ENCODE peak calls at places on chromosomes 3 and 15, in four cellular contexts. One of them, this sample, is unnamed.

GRCh38 chr3:63914312-63914711 is 2.1 kb upstream of the SCAANT1 start:
- DNase-seq in Caco-2: no peak
- DNase-seq in CD8-positive, alpha-beta memory T cell: no peak
- DNase-seq in heart left ventricle: no peak
- DNase-seq in this sample: no peak

GRCh38 chr3:122727766-122728165 is 47.1 kb downstream of the PARP14 start:
- DNase-seq in CD8-positive, alpha-beta memory T cell: no peak
- DNase-seq in heart left ventricle: no peak
- DNase-seq in Caco-2: no peak
- DNase-seq in this sample: no peak

GRCh38 chr15:29860872-29861271 is 38.6 kb upstream of the TJP1 start:
- DNase-seq in Caco-2: no peak
- DNase-seq in CD8-positive, alpha-beta memory T cell: no peak
- DNase-seq in heart left ventricle: no peak
- DNase-seq in this sample: no peak

GRCh38 chr15:100383302-100384107 is 41.7 kb upstream of the ADAMTS17 start:
- DNase-seq in CD8-positive, alpha-beta memory T cell: peak; percentile 49
- DNase-seq in heart left ventricle: no peak
- DNase-seq in Caco-2: peak; percentile 47
- DNase-seq in this sample: peak; percentile 41

GRCh38 chr3:167830007-167830406 is 94.5 kb downstream of the SERPINI1 start:
- DNase-seq in heart left ventricle: no peak
- DNase-seq in CD8-positive, alpha-beta memory T cell: no peak
- DNase-seq in Caco-2: no peak
- DNase-seq in this sample: no peak

GRCh38 chr3:194109192-194109863 is 26.6 kb upstream of the HES1 start:
- DNase-seq in heart left ventricle: no peak
- DNase-seq in Caco-2: no peak
- DNase-seq in CD8-positive, alpha-beta memory T cell: no peak
- DNase-seq in this sample: no peak

GRCh38 chr3:52088445-52089367 is 32.3 kb upstream of the DUSP7 start:
- DNase-seq in heart left ventricle: no peak
- DNase-seq in Caco-2: no peak
- DNase-seq in CD8-positive, alpha-beta memory T cell: no peak
- DNase-seq in this sample: peak; percentile 22

GRCh38 chr3:115350606-115351005 is 203.5 kb upstream of the ZBTB20 start:
- DNase-seq in Caco-2: no peak
- DNase-seq in CD8-positive, alpha-beta memory T cell: no peak
- DNase-seq in heart left ventricle: no peak
- DNase-seq in this sample: no peak

GRCh38 chr3:15205934-15206661 is at the start of gene CAPN7:
- DNase-seq in CD8-positive, alpha-beta memory T cell: peak; percentile 96
- DNase-seq in Caco-2: peak; percentile 96
- DNase-seq in heart left ventricle: peak; percentile 96
- DNase-seq in this sample: peak; percentile 85

GRCh38 chr3:172717493-172718088 is 6.7 kb upstream of the NCEH1 start:
- DNase-seq in Caco-2: no peak
- DNase-seq in CD8-positive, alpha-beta memory T cell: no peak
- DNase-seq in heart left ventricle: no peak
- DNase-seq in this sample: peak; percentile 26

GRCh38 chr3:183309276-183309675 is 56.2 kb downstream of the B3GNT5 start:
- DNase-seq in CD8-positive, alpha-beta memory T cell: no peak
- DNase-seq in Caco-2: no peak
- DNase-seq in heart left ventricle: peak; percentile 39
- DNase-seq in this sample: peak; percentile 19

GRCh38 chr3:63328386-63328785 is 50.3 kb downstream of the SYNPR start:
- DNase-seq in CD8-positive, alpha-beta memory T cell: no peak
- DNase-seq in heart left ventricle: no peak
- DNase-seq in Caco-2: no peak
- DNase-seq in this sample: no peak

GRCh38 chr3:184156522-184156955 is 1.4 kb downstream of the DVL3 start:
- DNase-seq in CD8-positive, alpha-beta memory T cell: no peak
- DNase-seq in Caco-2: peak; percentile 38
- DNase-seq in heart left ventricle: peak; percentile 85
- DNase-seq in this sample: peak; percentile 53

GRCh38 chr3:119368243-119368800 is 74.1 kb downstream of the ARHGAP31 start:
- DNase-seq in Caco-2: no peak
- DNase-seq in heart left ventricle: no peak
- DNase-seq in CD8-positive, alpha-beta memory T cell: no peak
- DNase-seq in this sample: no peak

GRCh38 chr3:183913580-183913920 is 28.9 kb upstream of the PARL start:
- DNase-seq in CD8-positive, alpha-beta memory T cell: no peak
- DNase-seq in heart left ventricle: no peak
- DNase-seq in Caco-2: no peak
- DNase-seq in this sample: no peak

GRCh38 chr3:196741401-196741761 is 1.7 kb downstream of the PAK2 start:
- DNase-seq in CD8-positive, alpha-beta memory T cell: no peak
- DNase-seq in Caco-2: no peak
- DNase-seq in heart left ventricle: no peak
- DNase-seq in this sample: no peak

GRCh38 chr3:140378571-140379340 is 299.1 kb upstream of the TRIM42 start:
- DNase-seq in Caco-2: no peak
- DNase-seq in CD8-positive, alpha-beta memory T cell: no peak
- DNase-seq in heart left ventricle: no peak
- DNase-seq in this sample: no peak

GRCh38 chr15:43329222-43329959 is 982 bp downstream of the LCMT2 start:
- DNase-seq in CD8-positive, alpha-beta memory T cell: no peak
- DNase-seq in heart left ventricle: no peak
- DNase-seq in Caco-2: no peak
- DNase-seq in this sample: no peak

GRCh38 chr3:63654246-63654645 is 1.8 kb downstream of the SNTN start:
- DNase-seq in CD8-positive, alpha-beta memory T cell: no peak
- DNase-seq in Caco-2: no peak
- DNase-seq in heart left ventricle: no peak
- DNase-seq in this sample: no peak

GRCh38 chr3:6697285-6697684 is 163.6 kb upstream of the GRM7 start:
- DNase-seq in heart left ventricle: no peak
- DNase-seq in CD8-positive, alpha-beta memory T cell: no peak
- DNase-seq in Caco-2: no peak
- DNase-seq in this sample: no peak

GRCh38 chr3:83523470-83524073 is 1435.2 kb upstream of the CADM2 start:
- DNase-seq in CD8-positive, alpha-beta memory T cell: no peak
- DNase-seq in heart left ventricle: no peak
- DNase-seq in Caco-2: peak; percentile 62
- DNase-seq in this sample: peak; percentile 64

GRCh38 chr3:160707187-160707789 is 30.3 kb downstream of the ARL14 start:
- DNase-seq in heart left ventricle: peak; percentile 43
- DNase-seq in Caco-2: peak; percentile 40
- DNase-seq in CD8-positive, alpha-beta memory T cell: peak; percentile 49
- DNase-seq in this sample: peak; percentile 38

DNA sequence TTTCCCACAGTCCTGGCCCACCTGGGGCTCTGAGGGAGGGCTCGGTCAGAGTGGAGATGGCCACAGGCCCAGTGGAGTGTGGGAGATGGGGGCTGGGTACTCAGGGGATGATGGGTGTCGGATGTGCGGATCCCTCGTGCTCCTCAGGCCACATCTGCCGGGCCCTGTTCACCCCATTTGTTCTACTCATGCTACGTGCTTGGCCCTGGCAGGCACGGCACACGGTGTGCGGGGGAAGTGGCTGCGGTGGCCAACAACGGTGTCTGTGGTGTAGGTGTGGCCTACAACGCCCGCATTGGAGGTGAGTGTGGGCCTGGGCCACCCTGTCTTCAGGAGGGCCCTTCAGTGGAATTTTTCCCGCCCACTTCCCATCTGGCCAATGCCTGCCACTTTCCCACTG is 7.0 kb upstream of the FES start:
- DNase-seq in Caco-2: no peak
- DNase-seq in heart left ventricle: no peak
- DNase-seq in CD8-positive, alpha-beta memory T cell: no peak
- DNase-seq in this sample: no peak
- H3K36me3 ChIP-seq in Caco-2: no peaks in the 10 kb centered on the region
- H3K36me3 ChIP-seq in heart left ventricle: no peaks in the 10 kb centered on the region
- H3K36me3 ChIP-seq in CD8-positive, alpha-beta memory T cell: peaks cover 16% of the 10 kb centered on the region
- H3K36me3 ChIP-seq in this sample: peaks cover 43% of the 10 kb centered on the region

DNA sequence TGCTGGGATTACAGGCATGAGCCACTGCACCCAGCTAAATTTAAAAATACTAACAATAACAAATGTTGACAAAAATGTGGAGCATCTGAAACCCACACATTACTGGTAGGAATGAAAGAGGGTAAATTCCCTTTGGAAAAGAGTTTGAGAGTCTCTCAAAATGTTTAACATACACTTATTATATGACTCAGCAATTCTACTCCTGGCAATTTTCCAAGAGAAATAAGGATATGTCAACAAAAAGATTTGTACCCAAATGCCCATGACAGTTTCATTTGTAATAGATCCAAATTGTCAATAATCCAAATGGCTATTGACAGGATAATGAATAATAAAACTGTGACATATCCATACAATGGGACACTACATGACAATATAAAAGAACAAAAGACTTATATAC is 9.0 kb downstream of the HCLS1 start:
- DNase-seq in Caco-2: no peak
- DNase-seq in CD8-positive, alpha-beta memory T cell: no peak
- DNase-seq in heart left ventricle: no peak
- DNase-seq in this sample: peak; percentile 15
- H3K36me3 ChIP-seq in Caco-2: no peaks in the 10 kb centered on the region
- H3K36me3 ChIP-seq in CD8-positive, alpha-beta memory T cell: peaks cover 26% of the 10 kb centered on the region
- H3K36me3 ChIP-seq in heart left ventricle: no peaks in the 10 kb centered on the region
- H3K36me3 ChIP-seq in this sample: no peaks in the 10 kb centered on the region

GRCh38 chr15:72540606-72541237 is 66.6 kb downstream of the ARIH1 start:
- DNase-seq in heart left ventricle: no peak
- DNase-seq in CD8-positive, alpha-beta memory T cell: no peak
- DNase-seq in Caco-2: peak; percentile 1
- DNase-seq in this sample: no peak
- H3K36me3 ChIP-seq in heart left ventricle: no peaks in the 10 kb centered on the region
- H3K36me3 ChIP-seq in CD8-positive, alpha-beta memory T cell: no peaks in the 10 kb centered on the region
- H3K36me3 ChIP-seq in Caco-2: no peaks in the 10 kb centered on the region
- H3K36me3 ChIP-seq in this sample: no peaks in the 10 kb centered on the region

GRCh38 chr3:69099576-69099975 is 14.8 kb downstream of the ARL6IP5 start:
- DNase-seq in CD8-positive, alpha-beta memory T cell: no peak
- DNase-seq in Caco-2: no peak
- DNase-seq in heart left ventricle: no peak
- DNase-seq in this sample: no peak
- H3K36me3 ChIP-seq in CD8-positive, alpha-beta memory T cell: peaks cover 23% of the 10 kb centered on the region
- H3K36me3 ChIP-seq in Caco-2: no peaks in the 10 kb centered on the region
- H3K36me3 ChIP-seq in heart left ventricle: no peaks in the 10 kb centered on the region
- H3K36me3 ChIP-seq in this sample: peaks cover 2% of the 10 kb centered on the region

DNA sequence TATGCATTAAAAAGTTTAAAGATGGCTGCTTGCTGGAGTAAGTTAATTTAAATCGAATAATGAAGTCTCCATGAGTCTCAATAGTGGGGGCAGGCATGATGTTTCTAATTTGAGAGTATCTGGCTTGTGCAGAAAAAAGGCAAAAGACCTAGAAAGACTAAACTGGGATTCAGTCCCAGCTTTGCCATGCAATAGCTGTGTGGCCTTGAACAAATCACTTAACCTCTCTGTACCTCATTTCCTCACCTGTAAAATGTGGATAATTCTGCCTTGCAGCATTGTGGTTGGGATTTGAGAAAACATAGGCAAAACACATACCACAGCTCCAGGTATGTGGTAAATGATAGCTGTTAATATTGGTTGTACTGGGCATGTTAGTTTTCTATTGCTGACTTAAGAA is 8.6 kb downstream of the LXN start:
- DNase-seq in CD8-positive, alpha-beta memory T cell: no peak
- DNase-seq in heart left ventricle: no peak
- DNase-seq in Caco-2: no peak
- DNase-seq in this sample: no peak
- H3K36me3 ChIP-seq in CD8-positive, alpha-beta memory T cell: peaks cover 39% of the 10 kb centered on the region
- H3K36me3 ChIP-seq in heart left ventricle: no peaks in the 10 kb centered on the region
- H3K36me3 ChIP-seq in Caco-2: no peaks in the 10 kb centered on the region
- H3K36me3 ChIP-seq in this sample: peaks cover 67% of the 10 kb centered on the region

DNA sequence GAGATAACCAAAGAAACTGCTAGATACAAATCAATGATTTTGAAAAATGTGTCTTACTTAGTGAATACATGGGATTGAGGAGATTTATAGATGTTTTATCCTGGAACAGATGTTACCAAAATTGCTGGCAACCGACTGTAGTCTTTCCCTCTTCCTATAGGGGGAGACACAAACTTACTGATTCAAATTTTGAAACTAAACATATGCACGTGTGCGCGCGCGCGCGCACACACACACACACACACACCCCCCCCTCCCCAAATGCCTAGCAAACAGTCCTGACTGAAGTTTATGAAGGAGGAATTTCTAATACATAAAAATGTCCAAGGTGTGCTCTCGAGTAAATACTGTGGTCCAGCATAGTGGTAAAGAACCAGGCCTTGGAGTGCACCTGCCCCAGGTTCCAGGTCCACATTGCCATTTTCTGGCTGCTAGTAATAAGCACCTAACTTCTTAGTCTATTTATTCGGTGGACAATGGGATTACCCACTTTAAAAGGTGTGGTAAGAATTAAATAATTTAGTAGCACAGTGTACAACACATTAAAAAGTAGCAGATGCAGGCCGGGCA is 18.5 kb upstream of the C3orf62 start:
- DNase-seq in Caco-2: peak; percentile 29
- DNase-seq in heart left ventricle: no peak
- DNase-seq in CD8-positive, alpha-beta memory T cell: no peak
- DNase-seq in this sample: peak; percentile 35
- H3K36me3 ChIP-seq in Caco-2: peaks cover 11% of the 10 kb centered on the region
- H3K36me3 ChIP-seq in heart left ventricle: peaks cover 4% of the 10 kb centered on the region
- H3K36me3 ChIP-seq in CD8-positive, alpha-beta memory T cell: peaks cover 62% of the 10 kb centered on the region
- H3K36me3 ChIP-seq in this sample: peaks cover 23% of the 10 kb centered on the region

GRCh38 chr15:89129123-89129815 is 41.0 kb downstream of the ABHD2 start:
- DNase-seq in CD8-positive, alpha-beta memory T cell: peak; percentile 61
- DNase-seq in heart left ventricle: no peak
- DNase-seq in Caco-2: peak; percentile 53
- DNase-seq in this sample: no peak
- H3K36me3 ChIP-seq in CD8-positive, alpha-beta memory T cell: no peaks in the 10 kb centered on the region
- H3K36me3 ChIP-seq in heart left ventricle: no peaks in the 10 kb centered on the region
- H3K36me3 ChIP-seq in Caco-2: peaks cover 2% of the 10 kb centered on the region
- H3K36me3 ChIP-seq in this sample: no peaks in the 10 kb centered on the region

This sample was measured in HepG2.